ENCODE peak calls at places on chromosomes 7 and 10, in five cellular contexts. One of them, this sample, is unnamed.

GRCh38 chr7:77729574-77730348 is 33.5 kb downstream of the RSBN1L start:
- DNase-seq in NCI-H1092 treated with DMSO at 0.1 percent for 48 hours: no peak
- DNase-seq in ELR: peak
- DNase-seq in hypothalamus: no peak
- DNase-seq in activated naive CD4-positive, alpha-beta T cell: no peak
- DNase-seq in this sample: no peak

GRCh38 chr10:77718957-77719356 is 81.3 kb upstream of the KCNMA1 start:
- DNase-seq in NCI-H1092 treated with DMSO at 0.1 percent for 48 hours: no peak
- DNase-seq in ELR: no peak
- DNase-seq in hypothalamus: no peak
- DNase-seq in activated naive CD4-positive, alpha-beta T cell: no peak
- DNase-seq in this sample: no peak

GRCh38 chr10:72637398-72637857 is 11.5 kb upstream of the MICU1 start:
- DNase-seq in NCI-H1092 treated with DMSO at 0.1 percent for 48 hours: no peak
- DNase-seq in ELR: peak
- DNase-seq in hypothalamus: no peak
- DNase-seq in activated naive CD4-positive, alpha-beta T cell: no peak
- DNase-seq in this sample: peak

GRCh38 chr10:132489053-132489703 is 48.4 kb upstream of the INPP5A start:
- DNase-seq in NCI-H1092 treated with DMSO at 0.1 percent for 48 hours: no peak
- DNase-seq in ELR: peak
- DNase-seq in hypothalamus: no peak
- DNase-seq in activated naive CD4-positive, alpha-beta T cell: no peak
- DNase-seq in this sample: no peak

GRCh38 chr10:44938938-44939337 is 20.7 kb upstream of the RASSF4 start:
- DNase-seq in NCI-H1092 treated with DMSO at 0.1 percent for 48 hours: no peak
- DNase-seq in ELR: no peak
- DNase-seq in hypothalamus: no peak
- DNase-seq in activated naive CD4-positive, alpha-beta T cell: no peak
- DNase-seq in this sample: no peak

GRCh38 chr7:136585954-136586670 is 282.3 kb upstream of the CHRM2 start:
- DNase-seq in NCI-H1092 treated with DMSO at 0.1 percent for 48 hours: no peak
- DNase-seq in ELR: peak
- DNase-seq in hypothalamus: no peak
- DNase-seq in activated naive CD4-positive, alpha-beta T cell: no peak
- DNase-seq in this sample: no peak

GRCh38 chr10:50991496-50992355 is 82.6 kb upstream of the PRKG1 start:
- DNase-seq in NCI-H1092 treated with DMSO at 0.1 percent for 48 hours: no peak
- DNase-seq in ELR: no peak
- DNase-seq in hypothalamus: no peak
- DNase-seq in activated naive CD4-positive, alpha-beta T cell: no peak
- DNase-seq in this sample: peak

GRCh38 chr10:88186335-88186734 is 322.9 kb downstream of the PTEN start:
- DNase-seq in NCI-H1092 treated with DMSO at 0.1 percent for 48 hours: no peak
- DNase-seq in ELR: peak
- DNase-seq in hypothalamus: no peak
- DNase-seq in activated naive CD4-positive, alpha-beta T cell: no peak
- DNase-seq in this sample: no peak

GRCh38 chr7:9091282-9091681 is 657.9 kb downstream of the NXPH1 start:
- DNase-seq in NCI-H1092 treated with DMSO at 0.1 percent for 48 hours: no peak
- DNase-seq in ELR: no peak
- DNase-seq in hypothalamus: no peak
- DNase-seq in activated naive CD4-positive, alpha-beta T cell: no peak
- DNase-seq in this sample: no peak

GRCh38 chr10:101118031-101118430 is 13.1 kb upstream of the TLX1 start:
- DNase-seq in NCI-H1092 treated with DMSO at 0.1 percent for 48 hours: no peak
- DNase-seq in ELR: no peak
- DNase-seq in hypothalamus: no peak
- DNase-seq in activated naive CD4-positive, alpha-beta T cell: no peak
- DNase-seq in this sample: no peak

GRCh38 chr10:103504181-103504783 is 10.8 kb downstream of the NEURL1 start:
- DNase-seq in NCI-H1092 treated with DMSO at 0.1 percent for 48 hours: no peak
- DNase-seq in ELR: peak
- DNase-seq in hypothalamus: no peak
- DNase-seq in activated naive CD4-positive, alpha-beta T cell: no peak
- DNase-seq in this sample: peak

GRCh38 chr7:88040694-88041093 is 106.6 kb downstream of the ADAM22 start:
- DNase-seq in NCI-H1092 treated with DMSO at 0.1 percent for 48 hours: no peak
- DNase-seq in ELR: peak
- DNase-seq in hypothalamus: no peak
- DNase-seq in activated naive CD4-positive, alpha-beta T cell: no peak
- DNase-seq in this sample: no peak

GRCh38 chr10:72093450-72093849 is 5.1 kb upstream of the SPOCK2 start:
- DNase-seq in NCI-H1092 treated with DMSO at 0.1 percent for 48 hours: no peak
- DNase-seq in ELR: no peak
- DNase-seq in hypothalamus: no peak
- DNase-seq in activated naive CD4-positive, alpha-beta T cell: no peak
- DNase-seq in this sample: no peak

GRCh38 chr10:30758341-30758740 is 128.8 kb upstream of the LYZL2 start:
- DNase-seq in NCI-H1092 treated with DMSO at 0.1 percent for 48 hours: no peak
- DNase-seq in ELR: peak
- DNase-seq in hypothalamus: no peak
- DNase-seq in activated naive CD4-positive, alpha-beta T cell: no peak
- DNase-seq in this sample: no peak

GRCh38 chr7:23246540-23246939 is at the start of gene GPNMB:
- DNase-seq in NCI-H1092 treated with DMSO at 0.1 percent for 48 hours: no peak
- DNase-seq in ELR: peak
- DNase-seq in hypothalamus: no peak
- DNase-seq in activated naive CD4-positive, alpha-beta T cell: no peak
- DNase-seq in this sample: peak

GRCh38 chr10:123754105-123754504 is 88.0 kb downstream of the GPR26 start:
- DNase-seq in NCI-H1092 treated with DMSO at 0.1 percent for 48 hours: no peak
- DNase-seq in ELR: no peak
- DNase-seq in hypothalamus: no peak
- DNase-seq in activated naive CD4-positive, alpha-beta T cell: no peak
- DNase-seq in this sample: no peak

GRCh38 chr7:106732045-106732444 is 71.1 kb upstream of the CCDC71L start:
- DNase-seq in NCI-H1092 treated with DMSO at 0.1 percent for 48 hours: no peak
- DNase-seq in ELR: no peak
- DNase-seq in hypothalamus: no peak
- DNase-seq in activated naive CD4-positive, alpha-beta T cell: no peak
- DNase-seq in this sample: no peak

GRCh38 chr10:73522263-73522662 is 26.4 kb upstream of the PPP3CB start:
- DNase-seq in NCI-H1092 treated with DMSO at 0.1 percent for 48 hours: no peak
- DNase-seq in ELR: peak
- DNase-seq in hypothalamus: no peak
- DNase-seq in activated naive CD4-positive, alpha-beta T cell: no peak
- DNase-seq in this sample: no peak

GRCh38 chr10:21020545-21020944 is 123.4 kb upstream of the NEBL start:
- DNase-seq in NCI-H1092 treated with DMSO at 0.1 percent for 48 hours: no peak
- DNase-seq in ELR: peak
- DNase-seq in hypothalamus: no peak
- DNase-seq in activated naive CD4-positive, alpha-beta T cell: no peak
- DNase-seq in this sample: peak

GRCh38 chr7:95433129-95433528 is 1.7 kb downstream of the PON2 start:
- DNase-seq in NCI-H1092 treated with DMSO at 0.1 percent for 48 hours: no peak
- DNase-seq in ELR: no peak
- DNase-seq in hypothalamus: no peak
- DNase-seq in activated naive CD4-positive, alpha-beta T cell: no peak
- DNase-seq in this sample: no peak

GRCh38 chr10:789831-790701 is 100.6 kb upstream of the DIP2C start:
- DNase-seq in NCI-H1092 treated with DMSO at 0.1 percent for 48 hours: no peak
- DNase-seq in ELR: no peak
- DNase-seq in hypothalamus: no peak
- DNase-seq in activated naive CD4-positive, alpha-beta T cell: no peak
- DNase-seq in this sample: no peak

GRCh38 chr7:98681496-98681895 is 64.4 kb downstream of the NPTX2 start:
- DNase-seq in NCI-H1092 treated with DMSO at 0.1 percent for 48 hours: peak
- DNase-seq in ELR: no peak
- DNase-seq in hypothalamus: no peak
- DNase-seq in activated naive CD4-positive, alpha-beta T cell: no peak
- DNase-seq in this sample: peak

GRCh38 chr10:22615819-22616499 is 98.4 kb downstream of the PIP4K2A start:
- DNase-seq in NCI-H1092 treated with DMSO at 0.1 percent for 48 hours: peak
- DNase-seq in ELR: peak
- DNase-seq in hypothalamus: peak
- DNase-seq in activated naive CD4-positive, alpha-beta T cell: no peak
- DNase-seq in this sample: no peak

GRCh38 chr10:102230264-102230860 is 4.3 kb downstream of the ELOVL3 start:
- DNase-seq in NCI-H1092 treated with DMSO at 0.1 percent for 48 hours: peak
- DNase-seq in ELR: peak
- DNase-seq in hypothalamus: no peak
- DNase-seq in activated naive CD4-positive, alpha-beta T cell: no peak
- DNase-seq in this sample: peak

GRCh38 chr10:93034426-93034825 is 26.2 kb upstream of the CYP26C1 start:
- DNase-seq in NCI-H1092 treated with DMSO at 0.1 percent for 48 hours: no peak
- DNase-seq in ELR: no peak
- DNase-seq in hypothalamus: no peak
- DNase-seq in activated naive CD4-positive, alpha-beta T cell: no peak
- DNase-seq in this sample: no peak

GRCh38 chr7:3245721-3246120 is 55.3 kb upstream of the SDK1 start:
- DNase-seq in NCI-H1092 treated with DMSO at 0.1 percent for 48 hours: no peak
- DNase-seq in ELR: no peak
- DNase-seq in hypothalamus: no peak
- DNase-seq in activated naive CD4-positive, alpha-beta T cell: no peak
- DNase-seq in this sample: no peak

GRCh38 chr10:30433286-30433778 is 652 bp upstream of the MAP3K8 start:
- DNase-seq in NCI-H1092 treated with DMSO at 0.1 percent for 48 hours: no peak
- DNase-seq in ELR: peak
- DNase-seq in hypothalamus: no peak
- DNase-seq in activated naive CD4-positive, alpha-beta T cell: no peak
- DNase-seq in this sample: peak

GRCh38 chr10:44982114-44982460 is 3.5 kb upstream of the DEPP1 start:
- DNase-seq in NCI-H1092 treated with DMSO at 0.1 percent for 48 hours: no peak
- DNase-seq in ELR: peak
- DNase-seq in hypothalamus: no peak
- DNase-seq in activated naive CD4-positive, alpha-beta T cell: no peak
- DNase-seq in this sample: peak

GRCh38 chr7:45126201-45126600 is 14.7 kb upstream of the TBRG4 start:
- DNase-seq in NCI-H1092 treated with DMSO at 0.1 percent for 48 hours: no peak
- DNase-seq in ELR: no peak
- DNase-seq in hypothalamus: no peak
- DNase-seq in activated naive CD4-positive, alpha-beta T cell: no peak
- DNase-seq in this sample: no peak

GRCh38 chr7:146115665-146116451 is 743 bp upstream of the CNTNAP2 start:
- DNase-seq in NCI-H1092 treated with DMSO at 0.1 percent for 48 hours: peak
- DNase-seq in ELR: no peak
- DNase-seq in hypothalamus: peak
- DNase-seq in activated naive CD4-positive, alpha-beta T cell: no peak
- DNase-seq in this sample: peak

GRCh38 chr7:6251653-6252052 is 20.8 kb downstream of the CYTH3 start:
- DNase-seq in NCI-H1092 treated with DMSO at 0.1 percent for 48 hours: no peak
- DNase-seq in ELR: no peak
- DNase-seq in hypothalamus: no peak
- DNase-seq in activated naive CD4-positive, alpha-beta T cell: no peak
- DNase-seq in this sample: peak

GRCh38 chr10:17737021-17737965 is 14.7 kb upstream of the TMEM236 start:
- DNase-seq in NCI-H1092 treated with DMSO at 0.1 percent for 48 hours: peak
- DNase-seq in ELR: peak
- DNase-seq in hypothalamus: no peak
- DNase-seq in activated naive CD4-positive, alpha-beta T cell: no peak
- DNase-seq in this sample: peak

GRCh38 chr7:128197586-128197985 is 43.5 kb upstream of the LEP start:
- DNase-seq in NCI-H1092 treated with DMSO at 0.1 percent for 48 hours: no peak
- DNase-seq in ELR: peak
- DNase-seq in hypothalamus: no peak
- DNase-seq in activated naive CD4-positive, alpha-beta T cell: no peak
- DNase-seq in this sample: peak

GRCh38 chr7:124954766-124955165 is 25.1 kb upstream of the POT1 start:
- DNase-seq in NCI-H1092 treated with DMSO at 0.1 percent for 48 hours: no peak
- DNase-seq in ELR: no peak
- DNase-seq in hypothalamus: no peak
- DNase-seq in activated naive CD4-positive, alpha-beta T cell: no peak
- DNase-seq in this sample: no peak

GRCh38 chr10:52486840-52487611 is 172.9 kb downstream of the DKK1 start:
- DNase-seq in NCI-H1092 treated with DMSO at 0.1 percent for 48 hours: no peak
- DNase-seq in ELR: peak
- DNase-seq in hypothalamus: no peak
- DNase-seq in activated naive CD4-positive, alpha-beta T cell: no peak
- DNase-seq in this sample: peak